ENCODE peak calls at places on chromosome 18, in six cellular contexts. D, E, Z, R, X and G are unnamed samples.

GRCh38 chr18:23740105-23740830 is 51.0 kb downstream of the LAMA3 start:
- DNase-seq in E (peak; percentile 64), R (no peak), Z (peak; percentile 59), X (no peak), D (peak; percentile 62), G (no peak)

GRCh38 chr18:12014091-12014490 is 32.8 kb downstream of the IMPA2 start:
- DNase-seq in E (no peak), Z (no peak), R (no peak), X (no peak), D (no peak), G (no peak)

GRCh38 chr18:56124186-56124585 is 514.2 kb downstream of the TXNL1 start:
- DNase-seq in X (no peak), D (peak; percentile 23), E (peak; percentile 87), R (no peak), Z (peak; percentile 69), G (peak; percentile 90)

GRCh38 chr18:2538844-2539243 is 32.5 kb downstream of the METTL4 start:
- DNase-seq in R (no peak), X (no peak), D (peak; percentile 27), Z (no peak), E (peak; percentile 13), G (no peak)

GRCh38 chr18:45566025-45566740 is 49.1 kb upstream of the SLC14A2 start:
- DNase-seq in R (no peak), E (peak; percentile 96), X (no peak), D (peak; percentile 94), Z (no peak), G (peak; percentile 87)

GRCh38 chr18:58456625-58457024 is 172.3 kb downstream of the ALPK2 start:
- DNase-seq in R (no peak), X (no peak), D (no peak), E (no peak), Z (no peak), G (no peak)

GRCh38 chr18:46042571-46043123 is 29.4 kb downstream of the PSTPIP2 start:
- DNase-seq in D (peak; percentile 93), R (no peak), X (no peak), E (peak; percentile 51), Z (peak; percentile 62), G (no peak)

GRCh38 chr18:22667616-22668422 is 250.1 kb upstream of the CTAGE1 start:
- DNase-seq in E (peak; percentile 92), X (no peak), Z (peak; percentile 91), D (peak; percentile 89), R (no peak), G (peak; percentile 89)

GRCh38 chr18:12838178-12838634 is 45.8 kb downstream of the PTPN2 start:
- DNase-seq in Z (peak; percentile 91), E (peak; percentile 93), R (no peak), X (no peak), D (peak; percentile 94), G (peak; percentile 87)

GRCh38 chr18:27378396-27379094 is 193.4 kb upstream of the CHST9 start:
- DNase-seq in D (peak; percentile 7), X (no peak), R (no peak), Z (peak; percentile 88), E (peak; percentile 61), G (no peak)

GRCh38 chr18:38077219-38077618 is 511.6 kb upstream of the CELF4 start:
- DNase-seq in Z (no peak), E (no peak), X (no peak), R (no peak), D (no peak), G (no peak)

GRCh38 chr18:36155960-36156757 is 26.5 kb downstream of the ELP2 start:
- DNase-seq in E (peak; percentile 41), Z (no peak), D (no peak), X (no peak), R (no peak), G (peak; percentile 72)

GRCh38 chr18:7821784-7822183 is 254.7 kb downstream of the PTPRM start:
- DNase-seq in D (no peak), E (no peak), Z (no peak), X (no peak), R (no peak), G (no peak)

GRCh38 chr18:52408800-52409302 is 68.9 kb downstream of the DCC start:
- DNase-seq in D (no peak), Z (no peak), E (no peak), R (no peak), X (no peak), G (no peak)

GRCh38 chr18:36015629-36016028 is 43.1 kb downstream of the RMP24 start:
- DNase-seq in R (no peak), D (no peak), Z (no peak), E (no peak), X (no peak), G (no peak)

GRCh38 chr18:74617486-74617885 is 19.8 kb downstream of the ZNF407 start:
- DNase-seq in X (no peak), Z (no peak), E (no peak), R (no peak), D (no peak), G (no peak)

GRCh38 chr18:49819071-49819662 is 5.8 kb upstream of the ACAA2 start:
- DNase-seq in Z (no peak), D (no peak), E (no peak), R (no peak), X (no peak), G (no peak)

GRCh38 chr18:6413554-6414117 is 1.1 kb downstream of the L3MBTL4 start:
- DNase-seq in R (no peak), D (no peak), E (no peak), X (no peak), Z (no peak), G (no peak)

GRCh38 chr18:62812242-62812641 is 96.9 kb downstream of the PHLPP1 start:
- DNase-seq in D (peak; percentile 70), E (no peak), Z (peak; percentile 84), R (no peak), X (no peak), G (no peak)

GRCh38 chr18:75164479-75164878 is 44.5 kb downstream of the PTGR3 start:
- DNase-seq in D (no peak), X (no peak), E (no peak), Z (no peak), R (no peak), G (no peak)

GRCh38 chr18:55452123-55452611 is 135.8 kb downstream of the TCF4 start:
- DNase-seq in X (no peak), Z (no peak), R (no peak), D (peak; percentile 8), E (peak; percentile 60), G (no peak)

GRCh38 chr18:3071676-3072075 is 58.7 kb upstream of the LPIN2 start:
- DNase-seq in R (no peak), Z (no peak), X (no peak), E (no peak), D (no peak), G (no peak)

GRCh38 chr18:27491772-27492171 is 306.7 kb upstream of the CHST9 start:
- DNase-seq in Z (no peak), X (no peak), E (no peak), D (no peak), R (no peak), G (no peak)

GRCh38 chr18:55401638-55402191 is 186.3 kb downstream of the TCF4 start:
- DNase-seq in X (no peak), E (peak; percentile 83), D (peak; percentile 91), R (no peak), Z (no peak), G (peak; percentile 75)

GRCh38 chr18:60067426-60068210 is 167.8 kb downstream of the PMAIP1 start:
- DNase-seq in D (no peak), Z (no peak), E (peak; percentile 5), X (no peak), R (no peak), G (peak; percentile 34)

GRCh38 chr18:58669731-58670379 is 1.4 kb upstream of the MALT1 start:
- DNase-seq in D (no peak), Z (peak; percentile 95), X (no peak), R (no peak), E (peak; percentile 76), G (peak; percentile 39)

GRCh38 chr18:2515408-2515807 is 55.9 kb downstream of the METTL4 start:
- DNase-seq in X (no peak), Z (peak; percentile 94), D (peak; percentile 72), R (no peak), E (peak; percentile 95), G (peak; percentile 92)

GRCh38 chr18:61731693-61732376 is 161.0 kb downstream of the RNF152 start:
- DNase-seq in D (peak; percentile 76), X (no peak), Z (no peak), R (no peak), E (peak; percentile 74), G (no peak)

GRCh38 chr18:55458456-55459238 is 129.3 kb downstream of the TCF4 start:
- DNase-seq in E (no peak), Z (no peak), R (no peak), D (no peak), X (no peak), G (no peak)

GRCh38 chr18:48333563-48333962 is 75.6 kb downstream of the ZBTB7C start:
- DNase-seq in E (no peak), Z (no peak), R (no peak), D (no peak), X (no peak), G (no peak)

GRCh38 chr18:70454705-70455322 is 166.0 kb downstream of the SOCS6 start:
- DNase-seq in X (no peak), E (peak; percentile 78), Z (peak; percentile 81), D (peak; percentile 82), R (peak; percentile 8), G (peak; percentile 61)

GRCh38 chr18:68438983-68439382 is 275.9 kb downstream of the TMX3 start:
- DNase-seq in E (peak; percentile 92), R (no peak), X (no peak), Z (no peak), D (peak; percentile 58), G (peak; percentile 84)

GRCh38 chr18:8721094-8721669 is 15.8 kb downstream of the MTCL1 start:
- DNase-seq in Z (no peak), X (no peak), D (no peak), E (no peak), R (no peak), G (no peak)

GRCh38 chr18:63949068-63949737 is at the start of gene HMSD:
- DNase-seq in X (peak; percentile 20), R (peak; percentile 41), Z (peak; percentile 72), D (peak; percentile 47), E (peak; percentile 42), G (no peak)

GRCh38 chr18:23331091-23331920 is 121.8 kb upstream of the RIOK3 start:
- DNase-seq in R (no peak), E (no peak), D (no peak), Z (peak; percentile 72), X (no peak), G (no peak)

GRCh38 chr18:79947881-79948610 is 3.4 kb downstream of the SLC66A2 start:
- DNase-seq in R (no peak), E (no peak), X (no peak), Z (no peak), D (no peak), G (no peak)

GRCh38 chr18:6537468-6537867 is 122.8 kb upstream of the L3MBTL4 start:
- DNase-seq in D (peak; percentile 22), R (no peak), E (no peak), Z (no peak), X (no peak), G (no peak)